ENCODE peak calls at places on chromosome 18, in ten cellular contexts. T is fibroblast of lung, I is cardiac muscle cell, R is MM.1S, Y is stomach, E is hepatocyte, A is sigmoid colon, J is right cardiac atrium, D is RWPE2, P is aorta. B is an unnamed sample. For H3K4me1, the result is how much of the 10 kb centered on the place peaks cover.

GRCh38 chr18:12246849-12247808 is 7.0 kb upstream of the CIDEA start:
- DNase-seq in T (peak), I (peak), R (peak), Y (no peak), E (peak), A (no peak), J (no peak), D (no peak), P (no peak), B (no peak)

GRCh38 chr18:21099442-21099841 is 12.2 kb downstream of the ROCK1 start:
- DNase-seq in T (no peak), I (no peak), R (no peak), Y (no peak), E (no peak), A (no peak), J (no peak), D (no peak), P (no peak), B (no peak)

GRCh38 chr18:35038881-35039491 is 2.2 kb upstream of the MAPRE2 start:
- DNase-seq in T (no peak), I (no peak), R (no peak), Y (no peak), E (no peak), A (no peak), J (no peak), D (no peak), P (no peak), B (no peak)

GRCh38 chr18:45198526-45198925 is 416.8 kb upstream of the SLC14A2 start:
- DNase-seq in T (no peak), I (no peak), R (no peak), Y (no peak), E (no peak), A (no peak), J (no peak), D (no peak), P (no peak), B (no peak)

GRCh38 chr18:11183621-11184020 is 34.3 kb upstream of the PIEZO2 start:
- DNase-seq in T (no peak), I (no peak), R (no peak), Y (no peak), E (no peak), A (no peak), J (no peak), D (no peak), P (no peak), B (no peak)

GRCh38 chr18:53416985-53417384 is 807.5 kb downstream of the MBD2 start:
- DNase-seq in T (no peak), I (no peak), R (no peak), Y (no peak), E (no peak), A (no peak), J (no peak), D (no peak), P (no peak), B (no peak)

GRCh38 chr18:62720766-62721613 is 5.6 kb downstream of the PHLPP1 start:
- DNase-seq in T (no peak), I (no peak), R (no peak), Y (no peak), E (no peak), A (no peak), J (no peak), D (no peak), P (no peak), B (no peak)

GRCh38 chr18:75293591-75293990 is 83.0 kb downstream of the TSHZ1 start:
- DNase-seq in T (no peak), I (no peak), R (no peak), Y (no peak), E (no peak), A (no peak), J (no peak), D (no peak), P (no peak), B (no peak)

GRCh38 chr18:50151876-50152275 is 43.1 kb downstream of the MYO5B start:
- DNase-seq in T (no peak), I (peak), R (no peak), Y (no peak), E (no peak), A (no peak), J (no peak), D (no peak), P (no peak), B (no peak)
- H3K27ac ChIP-seq in T (no peak), I (no peak), R (no peak), Y (no peak), E (no peak), A (no peak), J (no peak), D (peak), P (no peak), B (no peak)

GRCh38 chr18:48072428-48073204 is 142.2 kb upstream of the SMAD2 start:
- DNase-seq in T (no peak), I (no peak), R (no peak), Y (no peak), E (no peak), A (no peak), J (peak), D (no peak), P (no peak), B (no peak)
- H3K4me1 ChIP-seq in T (under half), I (under half), R (under half), Y (under half), E (under half), A (under half), J (under half), D (under half), P (under half), B (under half)

GRCh38 chr18:24262097-24262496 is 123.2 kb downstream of the CABYR start:
- DNase-seq in T (peak), I (no peak), R (no peak), Y (no peak), E (no peak), A (no peak), J (no peak), D (no peak), P (no peak), B (no peak)
- H3K27ac ChIP-seq in T (no peak), I (no peak), R (no peak), Y (no peak), E (no peak), A (peak), J (no peak), D (no peak), P (no peak), B (no peak)

GRCh38 chr18:8705941-8706544 is 687 bp downstream of the MTCL1 start:
- DNase-seq in T (no peak), I (peak), R (peak), Y (no peak), E (peak), A (peak), J (peak), D (no peak), P (peak), B (no peak)

GRCh38 chr18:8705280-8705940 is at the start of gene MTCL1:
- DNase-seq in T (peak), I (peak), R (peak), Y (peak), E (no peak), A (peak), J (peak), D (no peak), P (peak), B (no peak)

GRCh38 chr18:8703181-8703638 is 2.1 kb upstream of the MTCL1 start:
- DNase-seq in T (no peak), I (no peak), R (no peak), Y (no peak), E (no peak), A (peak), J (no peak), D (no peak), P (no peak), B (no peak)

GRCh38 chr18:8703781-8704301 is 1.5 kb upstream of the MTCL1 start:
- DNase-seq in T (no peak), I (no peak), R (no peak), Y (no peak), E (no peak), A (peak), J (no peak), D (no peak), P (no peak), B (no peak)

GRCh38 chr18:8704361-8705279 is 736 bp upstream of the MTCL1 start:
- DNase-seq in T (peak), I (peak), R (peak), Y (peak), E (peak), A (peak), J (peak), D (peak), P (peak), B (peak)
- H3K4me1 ChIP-seq in T (under half), I (under half), R (under half), Y (under half), E (under half), A (under half), J (under half), D (under half), P (under half), B (under half)

DNA sequence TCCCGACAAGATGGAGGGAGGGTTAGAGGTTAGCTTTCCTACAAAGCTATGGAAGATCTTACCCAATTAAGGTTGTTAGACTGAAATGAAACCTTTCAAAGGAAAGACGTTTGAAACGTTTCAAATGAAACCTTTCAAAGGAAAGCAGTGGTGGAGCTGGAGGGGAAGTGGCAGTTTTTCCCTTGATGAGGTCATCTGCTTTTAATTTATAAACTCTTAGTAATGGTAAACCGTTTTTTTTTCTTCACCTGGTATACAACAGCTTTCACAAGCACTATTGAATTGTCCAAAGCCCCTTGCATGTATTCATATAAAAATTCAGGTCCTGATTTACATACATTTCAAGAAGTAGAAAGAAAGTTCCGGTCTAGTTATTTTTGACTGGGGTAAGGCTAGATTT is 7.4 kb downstream of the PMAIP1 start:
- DNase-seq in T (no peak), I (no peak), R (no peak), Y (no peak), E (no peak), A (no peak), J (no peak), D (no peak), P (no peak), B (peak)
- H3K27ac ChIP-seq in T (no peak), I (no peak), R (no peak), Y (no peak), E (no peak), A (no peak), J (no peak), D (no peak), P (no peak), B (peak)

DNA sequence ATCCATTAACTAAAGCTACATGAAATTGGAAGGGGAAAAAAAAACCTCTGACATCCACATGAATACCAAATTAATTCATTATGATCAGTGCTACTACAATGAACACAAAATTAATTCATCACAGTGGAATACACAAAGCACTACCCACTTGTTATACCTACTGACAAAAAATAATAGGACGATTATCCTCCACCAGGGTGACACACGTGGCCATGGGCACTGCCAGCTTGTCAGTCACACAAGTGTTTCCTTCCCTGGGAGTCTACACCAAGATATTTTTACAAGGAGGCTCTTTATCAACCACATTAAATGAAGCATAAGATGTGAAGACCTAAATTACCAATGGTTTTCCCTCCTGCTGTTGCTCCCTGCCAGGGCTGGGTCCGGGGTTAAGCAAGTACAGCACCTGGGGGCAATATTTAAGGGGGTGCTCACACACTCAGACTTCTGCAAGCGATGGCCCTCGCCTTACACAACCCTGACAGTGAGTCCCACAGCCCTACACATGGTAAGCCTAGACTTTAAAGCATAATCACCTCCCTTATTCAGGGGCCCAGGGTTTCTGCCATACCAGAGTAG is 90.1 kb downstream of the TCF4 start:
- DNase-seq in T (no peak), I (no peak), R (no peak), Y (no peak), E (no peak), A (no peak), J (no peak), D (no peak), P (no peak), B (no peak)
- H3K4me1 ChIP-seq in T (under half), I (under half), R (under half), Y (under half), E (under half), A (under half), J (under half), D (under half), P (under half), B (under half)

GRCh38 chr18:13549879-13550231 is 176.5 kb downstream of the FAM210A start:
- DNase-seq in T (no peak), I (no peak), R (no peak), Y (no peak), E (no peak), A (no peak), J (no peak), D (no peak), P (no peak), B (no peak)
- H3K27ac ChIP-seq in T (no peak), I (no peak), R (no peak), Y (peak), E (peak), A (peak), J (no peak), D (no peak), P (no peak), B (no peak)

GRCh38 chr18:70384181-70384790 is 95.4 kb downstream of the SOCS6 start:
- DNase-seq in T (peak), I (peak), R (no peak), Y (no peak), E (peak), A (no peak), J (no peak), D (peak), P (no peak), B (no peak)
- H3K4me1 ChIP-seq in T (under half), I (under half), R (under half), Y (under half), E (under half), A (under half), J (under half), D (under half), P (under half), B (under half)

GRCh38 chr18:49591775-49592174 is 29.9 kb downstream of the LIPG start:
- DNase-seq in T (no peak), I (no peak), R (no peak), Y (no peak), E (peak), A (no peak), J (no peak), D (no peak), P (no peak), B (no peak)
- H3K27ac ChIP-seq in T (no peak), I (no peak), R (no peak), Y (no peak), E (peak), A (no peak), J (no peak), D (no peak), P (no peak), B (no peak)

GRCh38 chr18:77111449-77112160 is 21.0 kb downstream of the MBP start:
- DNase-seq in T (no peak), I (no peak), R (no peak), Y (no peak), E (no peak), A (peak), J (no peak), D (no peak), P (no peak), B (peak)

GRCh38 chr18:77108821-77109692 is 23.5 kb downstream of the MBP start:
- DNase-seq in T (no peak), I (no peak), R (no peak), Y (no peak), E (no peak), A (no peak), J (no peak), D (no peak), P (no peak), B (no peak)

GRCh38 chr18:77112161-77112801 is 20.3 kb downstream of the MBP start:
- DNase-seq in T (no peak), I (no peak), R (no peak), Y (no peak), E (no peak), A (peak), J (no peak), D (no peak), P (no peak), B (no peak)

GRCh38 chr18:77110936-77111335 is 21.6 kb downstream of the MBP start:
- DNase-seq in T (no peak), I (no peak), R (no peak), Y (no peak), E (no peak), A (no peak), J (no peak), D (no peak), P (no peak), B (no peak)

GRCh38 chr18:77110400-77110799 is 22.2 kb downstream of the MBP start:
- DNase-seq in T (no peak), I (no peak), R (no peak), Y (no peak), E (no peak), A (no peak), J (no peak), D (no peak), P (no peak), B (no peak)
- H3K4me1 ChIP-seq in T (under half), I (under half), R (under half), Y (under half), E (under half), A (under half), J (under half), D (under half), P (under half), B (half or more)

B was measured in DND-41.